ENCODE peak calls at places on chromosomes 1 and 21, in six cellular contexts. M is stomach, J is mucosa of descending colon, E is pancreas, C is dorsolateral prefrontal cortex, W is endothelial cell. F is an unnamed sample.

GRCh38 chr1:92968138-92969032 is 7.1 kb upstream of the DIPK1A start:
- DNase-seq in M (no peak), J (no peak), E (no peak), C (no peak), W (no peak), F (no peak)

GRCh38 chr1:66681686-66682085 is 70.6 kb upstream of the DYNLT5 start:
- DNase-seq in M (no peak), J (no peak), E (no peak), C (no peak), W (no peak), F (no peak)

GRCh38 chr1:96492236-96492635 is 229.3 kb upstream of the PTBP2 start:
- DNase-seq in M (no peak), J (no peak), E (no peak), C (no peak), W (no peak), F (no peak)

GRCh38 chr1:20732588-20733360 is at the start of gene SH2D5:
- DNase-seq in M (peak), J (no peak), E (peak), C (peak), W (no peak), F (no peak)

GRCh38 chr1:202624781-202625108 is 85.5 kb downstream of the SYT2 start:
- DNase-seq in M (no peak), J (no peak), E (no peak), C (no peak), W (no peak), F (no peak)

GRCh38 chr1:7334475-7335035 is 436.5 kb upstream of the VAMP3 start:
- DNase-seq in M (no peak), J (no peak), E (no peak), C (no peak), W (no peak), F (no peak)

GRCh38 chr1:15153842-15154479 is 414 bp downstream of the TMEM51 start:
- DNase-seq in M (peak), J (peak), E (peak), C (peak), W (peak), F (no peak)

GRCh38 chr1:96313216-96313615 is 408.4 kb upstream of the PTBP2 start:
- DNase-seq in M (no peak), J (no peak), E (no peak), C (no peak), W (no peak), F (no peak)

GRCh38 chr21:28485301-28486022 is 507.2 kb downstream of the LTN1 start:
- DNase-seq in M (no peak), J (no peak), E (no peak), C (no peak), W (no peak), F (no peak)

GRCh38 chr1:84300991-84301758 is at the start of gene SAMD13:
- DNase-seq in M (peak), J (no peak), E (peak), C (peak), W (no peak), F (no peak)

GRCh38 chr21:35478096-35479080 is 429.3 kb upstream of the RUNX1 start:
- DNase-seq in M (no peak), J (no peak), E (no peak), C (no peak), W (no peak), F (no peak)

GRCh38 chr1:243818978-243819377 is 31.1 kb downstream of the AKT3 start:
- DNase-seq in M (no peak), J (no peak), E (no peak), C (no peak), W (no peak), F (no peak)

GRCh38 chr1:16146888-16147614 is 8.8 kb downstream of the EPHA2 start:
- DNase-seq in M (no peak), J (no peak), E (no peak), C (no peak), W (no peak), F (no peak)

GRCh38 chr1:226627924-226628623 is 79.5 kb downstream of the STUM start:
- DNase-seq in M (no peak), J (no peak), E (no peak), C (peak), W (no peak), F (no peak)

GRCh38 chr1:78419309-78419708 is 71.5 kb upstream of the PTGFR start:
- DNase-seq in M (no peak), J (no peak), E (no peak), C (no peak), W (no peak), F (no peak)

GRCh38 chr1:116919802-116920201 is 10.1 kb downstream of the PTGFRN start:
- DNase-seq in M (no peak), J (no peak), E (peak), C (no peak), W (no peak), F (no peak)

GRCh38 chr21:32772281-32773047 is 909 bp upstream of the PAXBP1 start:
- DNase-seq in M (peak), J (peak), E (peak), C (no peak), W (peak), F (no peak)

GRCh38 chr1:32881291-32881690 is 5.0 kb upstream of the HPCA start:
- DNase-seq in M (no peak), J (no peak), E (no peak), C (no peak), W (no peak), F (no peak)

GRCh38 chr21:32312321-32312720 is 13.7 kb downstream of the MRAP start:
- DNase-seq in M (no peak), J (no peak), E (no peak), C (no peak), W (no peak), F (no peak)

GRCh38 chr1:178011101-178011828 is 41.4 kb upstream of the SEC16B start:
- DNase-seq in M (no peak), J (no peak), E (no peak), C (no peak), W (no peak), F (no peak)

GRCh38 chr1:8462298-8462946 is 144.5 kb downstream of the SLC45A1 start:
- DNase-seq in M (no peak), J (no peak), E (no peak), C (no peak), W (no peak), F (no peak)

GRCh38 chr1:238658766-238659165 is 727.6 kb upstream of the CHRM3 start:
- DNase-seq in M (no peak), J (no peak), E (no peak), C (no peak), W (no peak), F (no peak)

GRCh38 chr21:42532466-42533181 is 19.0 kb downstream of the SLC37A1 start:
- DNase-seq in M (peak), J (peak), E (no peak), C (peak), W (no peak), F (no peak)

GRCh38 chr21:38993561-38993960 is 187.8 kb downstream of the ETS2 start:
- DNase-seq in M (peak), J (no peak), E (peak), C (no peak), W (no peak), F (no peak)

GRCh38 chr1:116737020-116737854 is 17.0 kb upstream of the CD2 start:
- DNase-seq in M (peak), J (no peak), E (peak), C (peak), W (peak), F (peak)

GRCh38 chr1:118136511-118136937 is 48.5 kb downstream of the SPAG17 start:
- DNase-seq in M (no peak), J (no peak), E (no peak), C (peak), W (no peak), F (no peak)

GRCh38 chr1:12047120-12047876 is 15.8 kb upstream of the TNFRSF8 start:
- DNase-seq in M (no peak), J (no peak), E (no peak), C (no peak), W (no peak), F (no peak)

GRCh38 chr1:184838374-184838995 is 83.8 kb upstream of the EDEM3 start:
- DNase-seq in M (peak), J (no peak), E (peak), C (no peak), W (no peak), F (no peak)

GRCh38 chr1:226202246-226202645 is 15.7 kb upstream of the ACBD3 start:
- DNase-seq in M (no peak), J (no peak), E (no peak), C (no peak), W (no peak), F (no peak)

GRCh38 chr1:47780469-47780995 is 216.7 kb downstream of the TRABD2B start:
- DNase-seq in M (no peak), J (no peak), E (no peak), C (no peak), W (no peak), F (no peak)

GRCh38 chr1:5423109-5423508 is 569.1 kb downstream of the NPHP4 start:
- DNase-seq in M (no peak), J (no peak), E (no peak), C (no peak), W (no peak), F (no peak)

GRCh38 chr1:173403996-173404395 is 73.1 kb upstream of the PRDX6 start:
- DNase-seq in M (no peak), J (no peak), E (no peak), C (no peak), W (no peak), F (no peak)

GRCh38 chr1:111989531-111990025 is at the start of gene KCND3:
- DNase-seq in M (peak), J (no peak), E (peak), C (no peak), W (peak), F (no peak)

GRCh38 chr1:187477103-187477502 is 648.4 kb downstream of the PLA2G4A start:
- DNase-seq in M (no peak), J (no peak), E (no peak), C (no peak), W (no peak), F (no peak)

GRCh38 chr1:11397151-11397902 is 81.6 kb upstream of the DISP3 start:
- DNase-seq in M (no peak), J (no peak), E (no peak), C (no peak), W (no peak), F (no peak)

GRCh38 chr1:183945432-183946308 is 91.9 kb downstream of the COLGALT2 start:
- DNase-seq in M (no peak), J (no peak), E (no peak), C (no peak), W (no peak), F (no peak)

GRCh38 chr1:155006601-155007101 is 4.0 kb downstream of the ZBTB7B start:
- DNase-seq in M (no peak), J (peak), E (no peak), C (no peak), W (no peak), F (no peak)

GRCh38 chr21:41641821-41642368 is 125.0 kb downstream of the RIPK4 start:
- DNase-seq in M (no peak), J (no peak), E (no peak), C (peak), W (no peak), F (no peak)

GRCh38 chr1:183993132-183993531 is 44.4 kb downstream of the COLGALT2 start:
- DNase-seq in M (no peak), J (no peak), E (no peak), C (no peak), W (no peak), F (no peak)

GRCh38 chr1:182631058-182631677 is 27.0 kb upstream of the RGS16 start:
- DNase-seq in M (no peak), J (no peak), E (no peak), C (no peak), W (no peak), F (no peak)
- TF ChIP-seq CTCF in M (no peak), J (no peak), E (no peak), C (no peak), W (no peak), F (no peak)

GRCh38 chr1:156948708-156949107 is 28.3 kb downstream of the LRRC71 start:
- DNase-seq in M (no peak), J (no peak), E (no peak), C (no peak), W (no peak), F (no peak)
- TF ChIP-seq CTCF in M (no peak), J (no peak), E (no peak), C (no peak), W (peak), F (no peak)

GRCh38 chr1:45326627-45327591 is at the start of gene HPDL:
- DNase-seq in M (peak), J (peak), E (peak), C (peak), W (peak), F (peak)
- TF ChIP-seq CTCF in M (no peak), J (no peak), E (no peak), C (no peak), W (no peak), F (peak)

DNA sequence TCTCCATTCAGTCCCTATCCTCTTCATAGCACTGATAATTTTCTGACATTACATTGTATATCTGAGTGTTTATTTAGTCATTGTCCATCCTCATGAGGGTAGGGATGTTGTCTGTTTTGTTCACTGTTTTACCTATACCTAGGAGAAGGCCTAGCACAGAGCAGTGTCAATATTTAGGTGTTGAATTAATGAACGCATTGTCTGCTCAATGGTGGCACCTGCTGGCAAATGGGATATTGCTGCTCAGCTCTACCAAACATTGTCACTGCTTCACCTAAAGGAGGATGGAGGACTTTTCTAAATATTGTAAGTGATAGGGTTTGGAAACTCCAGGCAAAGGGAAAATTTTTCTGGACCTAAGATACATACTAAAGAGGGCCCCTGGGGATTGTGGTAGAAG is 243.9 kb downstream of the RRAGC start:
- DNase-seq in M (no peak), J (no peak), E (no peak), C (no peak), W (no peak), F (no peak)
- TF ChIP-seq CTCF in M (no peak), J (no peak), E (no peak), C (no peak), W (no peak), F (no peak)

GRCh38 chr1:193104496-193104905 is 713 bp downstream of the GLRX2 start:
- DNase-seq in M (peak), J (peak), E (peak), C (peak), W (peak), F (peak)

GRCh38 chr1:193103759-193104495 is 1.3 kb downstream of the GLRX2 start:
- DNase-seq in M (no peak), J (no peak), E (no peak), C (no peak), W (no peak), F (no peak)

GRCh38 chr1:193108471-193108870 is 3.3 kb upstream of the GLRX2 start:
- DNase-seq in M (no peak), J (no peak), E (no peak), C (no peak), W (no peak), F (no peak)

GRCh38 chr1:193104906-193105820 is at the start of gene GLRX2:
- DNase-seq in M (peak), J (peak), E (peak), C (peak), W (peak), F (peak)

GRCh38 chr1:193105821-193106177 is 585 bp upstream of the GLRX2 start:
- DNase-seq in M (no peak), J (no peak), E (no peak), C (no peak), W (no peak), F (no peak)
- TF ChIP-seq CTCF in M (no peak), J (no peak), E (no peak), C (no peak), W (no peak), F (no peak)